ENCODE peak calls at places on chromosomes 6 and 20, in four cellular contexts. Z is tibial artery, V is spleen, Q is endothelial cell of umbilical vein. L is an unnamed sample.
A peak's percentile ranks its signal among the peaks of the same experiment; 100 is the strongest.

GRCh38 chr6:1312444-1313363 is 806 bp downstream of the FOXQ1 start:
- DNase-seq in Q (no peak), Z (no peak), V (no peak), L (peak; percentile 45)

GRCh38 chr20:44137210-44137781 is 49.7 kb downstream of the JPH2 start:
- DNase-seq in Q (no peak), Z (peak; percentile 45), V (no peak), L (peak; percentile 67)

GRCh38 chr6:28134015-28134414 is 7.7 kb upstream of the ZKSCAN8 start:
- DNase-seq in Z (no peak), V (no peak), Q (peak; percentile 45), L (peak; percentile 69)

GRCh38 chr6:106643061-106643460 is 13.7 kb downstream of the QRSL1 start:
- DNase-seq in Q (no peak), V (no peak), Z (no peak), L (peak; percentile 35)

GRCh38 chr20:17227669-17228623 is 1.1 kb downstream of the PCSK2 start:
- DNase-seq in Q (no peak), Z (no peak), V (no peak), L (peak; percentile 26)

GRCh38 chr6:26199773-26200728 is 112.8 kb downstream of the HFE start:
- DNase-seq in Q (no peak), Z (no peak), V (no peak), L (peak; percentile 61)

GRCh38 chr6:149499066-149499465 is 14.3 kb upstream of the ZC3H12D start:
- DNase-seq in Z (no peak), Q (peak; percentile 57), V (no peak), L (peak; percentile 82)

GRCh38 chr20:62759981-62760431 is 36.3 kb upstream of the MRGBP start:
- DNase-seq in Q (no peak), Z (no peak), V (peak; percentile 70), L (no peak)

GRCh38 chr6:127578900-127579299 is 1.9 kb downstream of the C6orf58 start:
- DNase-seq in V (no peak), Z (no peak), Q (no peak), L (no peak)

GRCh38 chr6:138434915-138435314 is 30.9 kb downstream of the HEBP2 start:
- DNase-seq in Z (no peak), V (no peak), Q (no peak), L (no peak)

GRCh38 chr6:53547815-53548496 is 3.1 kb upstream of the GCLC start:
- DNase-seq in Z (peak; percentile 98), V (peak; percentile 99), Q (peak; percentile 98), L (peak; percentile 99)

GRCh38 chr6:138563650-138564049 is 64.4 kb upstream of the NHSL1 start:
- DNase-seq in Z (no peak), V (no peak), Q (no peak), L (no peak)

GRCh38 chr6:140758169-140758877 is 1374.4 kb upstream of the GJE1 start:
- DNase-seq in V (no peak), Z (no peak), Q (no peak), L (no peak)

GRCh38 chr20:63738687-63739128 is 868 bp upstream of the SLC2A4RG start:
- DNase-seq in Q (no peak), V (peak; percentile 92), Z (peak; percentile 58), L (peak; percentile 5)

GRCh38 chr6:56911847-56912246 is 43.1 kb upstream of the BEND6 start:
- DNase-seq in Z (no peak), V (no peak), Q (no peak), L (peak; percentile 77)

GRCh38 chr6:118735320-118735719 is 83.9 kb upstream of the CEP85L start:
- DNase-seq in V (no peak), Q (peak; percentile 49), Z (no peak), L (no peak)

GRCh38 chr6:129321303-129321702 is 388.7 kb downstream of the ARHGAP18 start:
- DNase-seq in Z (no peak), Q (no peak), V (no peak), L (no peak)

GRCh38 chr20:54148947-54149764 is 24.6 kb downstream of the CYP24A1 start:
- DNase-seq in Z (no peak), Q (no peak), V (no peak), L (no peak)

GRCh38 chr20:25695532-25696383 is 895 bp downstream of the ZNF337 start:
- DNase-seq in Z (no peak), Q (no peak), V (no peak), L (peak; percentile 57)

GRCh38 chr20:8522191-8522590 is 390.1 kb downstream of the PLCB1 start:
- DNase-seq in V (no peak), Z (no peak), Q (no peak), L (no peak)

GRCh38 chr6:28861339-28861738 is 62.4 kb downstream of the TRIM27 start:
- DNase-seq in Q (no peak), Z (no peak), V (no peak), L (no peak)

GRCh38 chr6:74277749-74278148 is 581.7 kb downstream of the CD109 start:
- DNase-seq in V (no peak), Z (no peak), Q (peak; percentile 19), L (peak; percentile 49)

GRCh38 chr6:80991316-80991715 is 761.2 kb downstream of the TENT5A start:
- DNase-seq in V (no peak), Q (no peak), Z (no peak), L (no peak)

GRCh38 chr6:155549028-155549798 is 93.6 kb upstream of the NOX3 start:
- DNase-seq in Q (no peak), V (no peak), Z (no peak), L (no peak)

GRCh38 chr6:39037707-39038106 is 10.9 kb upstream of the GLP1R start:
- DNase-seq in Q (no peak), V (no peak), Z (no peak), L (no peak)

GRCh38 chr6:128827675-128828464 is 55.1 kb upstream of the LAMA2 start:
- DNase-seq in Z (no peak), V (no peak), Q (no peak), L (peak; percentile 78)

GRCh38 chr6:15090145-15090579 is 155.7 kb upstream of the JARID2 start:
- DNase-seq in V (no peak), Q (no peak), Z (peak; percentile 26), L (peak; percentile 15)

GRCh38 chr6:150566486-150566885 is 33.2 kb upstream of the PLEKHG1 start:
- DNase-seq in V (no peak), Z (no peak), Q (no peak), L (no peak)

GRCh38 chr20:46246527-46246926 is 61.8 kb downstream of the CDH22 start:
- DNase-seq in V (no peak), Z (no peak), Q (no peak), L (no peak)

GRCh38 chr6:111737065-111737521 is 131.4 kb upstream of the TRAF3IP2 start:
- DNase-seq in Z (no peak), V (no peak), Q (no peak), L (peak; percentile 25)

GRCh38 chr20:675453-676314 is at the start of gene SCRT2:
- DNase-seq in Z (peak; percentile 66), V (peak; percentile 90), Q (peak; percentile 74), L (peak; percentile 94)

DNA sequence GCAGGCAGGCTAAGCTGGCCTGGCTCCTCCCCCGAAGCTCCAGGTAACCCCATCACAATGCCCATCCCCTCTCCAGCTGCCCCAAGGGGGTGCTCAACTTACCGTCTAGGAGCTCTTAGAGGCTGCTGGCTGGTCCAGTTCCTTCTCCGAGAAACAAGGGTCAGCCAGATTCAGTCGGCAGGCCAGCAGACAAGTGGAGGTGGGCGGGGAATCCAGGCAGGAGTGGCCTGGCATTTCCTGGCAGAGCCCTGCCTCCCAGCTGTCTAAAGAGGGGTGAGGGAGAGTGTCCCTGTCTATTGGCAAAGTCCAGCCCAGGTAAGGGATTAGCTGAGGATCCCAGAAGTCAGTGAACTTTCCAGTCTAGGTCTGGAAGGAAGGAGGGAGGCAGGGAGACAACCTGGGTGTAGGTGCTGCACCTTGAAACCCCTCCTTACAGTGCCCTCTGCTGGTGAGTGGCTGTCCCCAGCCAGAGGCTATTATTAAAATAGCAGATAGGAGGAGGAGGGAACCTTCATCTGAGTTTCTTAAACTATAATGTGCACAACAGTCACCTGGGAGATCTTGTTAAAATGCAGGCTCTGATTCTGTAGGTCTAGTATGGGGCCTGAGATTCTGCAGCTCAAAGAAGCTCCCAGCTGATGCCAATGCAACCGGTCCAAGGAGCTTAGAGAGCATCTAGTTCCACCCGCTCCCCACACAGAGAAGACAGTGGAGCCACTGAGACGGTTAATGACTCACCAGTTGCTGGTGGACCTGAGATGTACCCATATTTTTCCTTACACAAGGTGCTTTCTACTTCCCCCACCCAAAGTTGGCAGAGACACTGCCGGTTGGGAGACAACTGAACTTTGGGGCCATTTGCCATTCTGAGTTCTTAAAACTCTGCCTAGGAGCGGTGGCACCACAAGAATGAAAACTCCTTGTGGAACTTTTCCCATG is at the start of gene UNC5CL:
- DNase-seq in V (no peak), Z (no peak), Q (peak; percentile 22), L (peak; percentile 41)
- H3K4me1 ChIP-seq in V (no peaks in the 10 kb centered on the region), Z (no peaks in the 10 kb centered on the region), Q (peaks cover 2% of the 10 kb centered on the region), L (peaks cover 2% of the 10 kb centered on the region)

GRCh38 chr6:160634706-160635105 is 29.4 kb downstream of the LPA start:
- DNase-seq in Z (no peak), V (no peak), Q (no peak), L (peak; percentile 1)
- H3K4me1 ChIP-seq in Z (no peaks in the 10 kb centered on the region), V (no peaks in the 10 kb centered on the region), Q (no peaks in the 10 kb centered on the region), L (no peaks in the 10 kb centered on the region)

DNA sequence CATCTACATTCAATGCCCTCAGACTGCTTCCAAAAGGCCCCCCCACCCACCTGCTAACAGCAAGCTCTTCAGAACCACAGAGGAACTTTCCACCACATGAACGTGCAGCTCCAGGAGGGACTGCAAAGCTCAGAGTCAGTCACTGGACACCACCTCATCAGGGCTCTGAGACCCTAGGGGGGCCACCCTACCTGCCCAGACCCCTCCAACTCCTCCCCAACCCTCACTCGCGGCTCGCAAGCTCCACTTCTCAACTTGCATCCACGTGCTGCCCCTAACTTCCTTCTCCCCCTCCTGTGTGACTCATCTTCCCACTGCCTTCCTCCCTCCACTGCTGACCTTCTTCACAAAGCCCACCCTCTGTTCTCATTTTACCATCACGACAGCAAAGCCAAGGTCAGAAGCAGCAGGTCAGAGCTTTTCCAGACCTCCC is 6.5 kb downstream of the MBOAT1 start:
- DNase-seq in Z (no peak), Q (no peak), V (peak; percentile 79), L (no peak)
- H3K4me1 ChIP-seq in Z (peaks cover 18% of the 10 kb centered on the region), Q (no peaks in the 10 kb centered on the region), V (peaks cover 5% of the 10 kb centered on the region), L (no peaks in the 10 kb centered on the region)

GRCh38 chr6:3744901-3745470 is 6.5 kb downstream of the PXDC1 start:
- DNase-seq in Z (peak; percentile 25), V (no peak), Q (no peak), L (no peak)
- H3K4me1 ChIP-seq in Z (peaks cover 88% of the 10 kb centered on the region), V (peaks cover 22% of the 10 kb centered on the region), Q (peaks cover 89% of the 10 kb centered on the region), L (peaks cover 88% of the 10 kb centered on the region)

GRCh38 chr20:48051810-48052491 is 266.7 kb upstream of the SULF2 start:
- DNase-seq in Z (no peak), Q (peak; percentile 82), V (no peak), L (peak; percentile 88)

GRCh38 chr20:48056218-48056617 is 270.9 kb upstream of the SULF2 start:
- DNase-seq in Q (no peak), V (no peak), Z (no peak), L (no peak)

GRCh38 chr20:48057251-48057650 is 272.0 kb upstream of the SULF2 start:
- DNase-seq in Q (no peak), Z (no peak), V (no peak), L (no peak)

GRCh38 chr20:48052492-48052870 is 267.2 kb upstream of the SULF2 start:
- DNase-seq in Z (no peak), V (no peak), Q (peak; percentile 37), L (peak; percentile 78)

DNA sequence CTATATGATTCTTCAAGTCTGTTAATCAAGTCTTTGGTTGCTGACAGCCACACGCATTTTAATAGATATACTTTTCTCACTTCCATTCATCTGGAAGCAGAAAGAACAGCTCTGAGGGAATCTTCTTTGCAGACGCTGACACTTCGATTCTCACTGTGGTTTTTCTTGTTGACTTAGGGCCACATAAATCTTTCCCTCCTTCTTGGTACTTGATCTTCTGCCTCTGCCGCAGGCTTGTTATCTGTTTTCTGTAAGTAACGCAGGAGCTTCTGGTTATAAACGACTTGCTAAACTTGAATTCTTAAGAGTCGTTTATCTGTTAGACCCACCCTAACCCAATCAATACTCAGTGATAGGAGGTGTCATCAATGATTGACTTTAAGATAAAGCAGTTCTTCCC is 268.8 kb upstream of the SULF2 start:
- DNase-seq in Q (no peak), V (no peak), Z (no peak), L (no peak)
- H3K4me1 ChIP-seq in Q (no peaks in the 10 kb centered on the region), V (no peaks in the 10 kb centered on the region), Z (peaks cover 8% of the 10 kb centered on the region), L (no peaks in the 10 kb centered on the region)

L was measured in adipocyte.